ENCODE peak calls at places on chromosomes 6 and 20, in four cellular contexts. U, V, O and T are unnamed samples.

GRCh38 chr6:103002282-103002681 is 1608.8 kb downstream of the GRIK2 start:
- DNase-seq in U (peak; percentile 19), V (no peak), O (no peak), T (no peak)

GRCh38 chr20:49344975-49345374 is 67.1 kb upstream of the ZNFX1 start:
- DNase-seq in U (peak; percentile 92), V (peak; percentile 90), O (peak; percentile 39), T (peak; percentile 75)

GRCh38 chr6:121430514-121431460 is 4.7 kb upstream of the GJA1 start:
- DNase-seq in U (peak; percentile 18), V (peak; percentile 49), O (peak; percentile 50), T (no peak)

GRCh38 chr6:146361367-146361924 is 182.2 kb upstream of the RAB32 start:
- DNase-seq in U (peak; percentile 45), V (no peak), O (peak; percentile 14), T (no peak)

GRCh38 chr6:44646355-44646754 is 258.8 kb downstream of the CDC5L start:
- DNase-seq in U (peak; percentile 32), V (no peak), O (no peak), T (no peak)

GRCh38 chr6:82270791-82271392 is 23.3 kb upstream of the IBTK start:
- DNase-seq in U (peak; percentile 24), V (peak; percentile 36), O (peak; percentile 39), T (peak; percentile 63)

GRCh38 chr6:10425973-10426780 is 11.3 kb upstream of the TFAP2A start:
- DNase-seq in U (peak; percentile 33), V (no peak), O (peak; percentile 27), T (no peak)

GRCh38 chr6:56955171-56956155 is 556 bp downstream of the BEND6 start:
- DNase-seq in U (peak; percentile 97), V (peak; percentile 95), O (peak; percentile 67), T (peak; percentile 93)

GRCh38 chr6:15017251-15017650 is 228.6 kb upstream of the JARID2 start:
- DNase-seq in U (no peak), V (no peak), O (no peak), T (no peak)

GRCh38 chr6:2429460-2429859 is 184.1 kb upstream of the GMDS start:
- DNase-seq in U (no peak), V (no peak), O (no peak), T (no peak)

GRCh38 chr20:24672886-24673677 is 203.7 kb downstream of the SYNDIG1 start:
- DNase-seq in U (peak; percentile 94), V (peak; percentile 89), O (no peak), T (no peak)

GRCh38 chr6:169833258-169833794 is 81.9 kb downstream of the ERMARD start:
- DNase-seq in U (no peak), V (no peak), O (no peak), T (no peak)

GRCh38 chr6:106490453-106490852 is 129.9 kb downstream of the CRYBG1 start:
- DNase-seq in U (no peak), V (no peak), O (no peak), T (no peak)

GRCh38 chr20:36572701-36573102 is 695 bp upstream of the TGIF2 start:
- DNase-seq in U (no peak), V (no peak), O (peak; percentile 26), T (peak; percentile 47)

GRCh38 chr20:50794181-50794845 is 548 bp upstream of the BCAS4 start:
- DNase-seq in U (no peak), V (no peak), O (no peak), T (no peak)

GRCh38 chr6:122028933-122029332 is 370.5 kb upstream of the HSF2 start:
- DNase-seq in U (no peak), V (no peak), O (no peak), T (peak; percentile 42)

GRCh38 chr6:113073611-113074191 is 726.6 kb downstream of the RFPL4B start:
- DNase-seq in U (peak; percentile 27), V (peak; percentile 33), O (no peak), T (no peak)

GRCh38 chr6:13346245-13346644 is 17.9 kb upstream of the TBC1D7 start:
- DNase-seq in U (no peak), V (no peak), O (no peak), T (no peak)

GRCh38 chr6:3517350-3517749 is 60.5 kb upstream of the SLC22A23 start:
- DNase-seq in U (peak; percentile 74), V (no peak), O (no peak), T (no peak)

GRCh38 chr6:170058878-170059485 is 231.9 kb downstream of the DLL1 start:
- DNase-seq in U (no peak), V (no peak), O (no peak), T (no peak)

GRCh38 chr6:165723326-165723725 is 60.3 kb upstream of the PDE10A start:
- DNase-seq in U (no peak), V (no peak), O (no peak), T (no peak)

GRCh38 chr6:39865011-39865888 is 69.0 kb downstream of the MOCS1 start:
- DNase-seq in U (peak; percentile 57), V (peak; percentile 67), O (peak; percentile 65), T (peak; percentile 66)

GRCh38 chr6:158624684-158625682 is 19.6 kb downstream of the DYNLT1 start:
- DNase-seq in U (no peak), V (no peak), O (no peak), T (no peak)

GRCh38 chr20:17955302-17955701 is 13.3 kb downstream of the SNX5 start:
- DNase-seq in U (no peak), V (no peak), O (no peak), T (no peak)

GRCh38 chr6:133114973-133115372 is 126.2 kb upstream of the EYA4 start:
- DNase-seq in U (no peak), V (peak; percentile 15), O (no peak), T (no peak)

GRCh38 chr6:89146748-89147715 is 1.2 kb downstream of the PM20D2 start:
- DNase-seq in U (peak; percentile 57), V (peak; percentile 65), O (no peak), T (peak; percentile 3)

GRCh38 chr6:74091133-74091793 is 395.3 kb downstream of the CD109 start:
- DNase-seq in U (peak; percentile 23), V (peak; percentile 39), O (peak; percentile 18), T (no peak)

GRCh38 chr6:76770166-76770565 is 693.1 kb downstream of the HTR1B start:
- DNase-seq in U (no peak), V (no peak), O (no peak), T (no peak)